ENCODE peak calls at places on chromosomes 12 and 14, in five cellular contexts. J is lower lobe of right lung, G is IMR-90, D is hepatocyte, Y is psoas muscle. S is an unnamed sample.

GRCh38 chr12:124750787-124751471 is 112.7 kb downstream of the SCARB1 start:
- DNase-seq in J (no peak), G (no peak), D (no peak), Y (no peak), S (no peak)

GRCh38 chr12:66131067-66131688 is 628 bp upstream of the LLPH start:
- DNase-seq in J (no peak), G (no peak), D (no peak), Y (no peak), S (no peak)

GRCh38 chr14:21326972-21327371 is 47.1 kb downstream of the RPGRIP1 start:
- DNase-seq in J (no peak), G (no peak), D (no peak), Y (no peak), S (no peak)

GRCh38 chr14:58331111-58331510 is 32.8 kb downstream of the ARID4A start:
- DNase-seq in J (peak), G (peak), D (peak), Y (peak), S (peak)

GRCh38 chr14:58765843-58766242 is 128.1 kb downstream of the DACT1 start:
- DNase-seq in J (no peak), G (no peak), D (no peak), Y (no peak), S (no peak)

GRCh38 chr12:95169368-95169767 is 47.9 kb downstream of the FGD6 start:
- DNase-seq in J (no peak), G (peak), D (peak), Y (no peak), S (no peak)

GRCh38 chr12:71737204-71737603 is 17.5 kb upstream of the RAB21 start:
- DNase-seq in J (no peak), G (no peak), D (no peak), Y (no peak), S (no peak)

GRCh38 chr14:66624319-66624937 is 116.5 kb downstream of the GPHN start:
- DNase-seq in J (no peak), G (peak), D (peak), Y (peak), S (peak)

GRCh38 chr12:107875772-107876171 is 101.3 kb downstream of the ASCL4 start:
- DNase-seq in J (no peak), G (no peak), D (no peak), Y (no peak), S (no peak)

GRCh38 chr12:857611-858010 is 91.9 kb downstream of the RAD52 start:
- DNase-seq in J (no peak), G (peak), D (no peak), Y (peak), S (no peak)

GRCh38 chr12:94792690-94793089 is 142.3 kb upstream of the TMCC3 start:
- DNase-seq in J (no peak), G (peak), D (peak), Y (peak), S (no peak)

GRCh38 chr12:51675062-51675803 is 84.2 kb downstream of the SCN8A start:
- DNase-seq in J (no peak), G (no peak), D (no peak), Y (no peak), S (peak)

GRCh38 chr12:82359115-82359478 is 768 bp downstream of the METTL25 start:
- DNase-seq in J (no peak), G (no peak), D (peak), Y (peak), S (peak)

GRCh38 chr12:108612788-108613282 is 15.0 kb upstream of the TMEM119 start:
- DNase-seq in J (no peak), G (no peak), D (no peak), Y (no peak), S (no peak)

GRCh38 chr14:38735006-38735405 is 368.0 kb downstream of the SEC23A start:
- DNase-seq in J (no peak), G (no peak), D (no peak), Y (no peak), S (no peak)

GRCh38 chr14:33938131-33938949 is 12.5 kb downstream of the EGLN3 start:
- DNase-seq in J (no peak), G (no peak), D (peak), Y (peak), S (peak)

GRCh38 chr12:126719886-126720666 is 1546.9 kb upstream of the TMEM132C start:
- DNase-seq in J (no peak), G (no peak), D (peak), Y (no peak), S (no peak)

GRCh38 chr12:105935106-105935505 is 203.6 kb downstream of the NUAK1 start:
- DNase-seq in J (no peak), G (peak), D (no peak), Y (no peak), S (no peak)

GRCh38 chr12:21538259-21538658 is 12.2 kb downstream of the SPX start:
- DNase-seq in J (no peak), G (no peak), D (no peak), Y (no peak), S (no peak)

GRCh38 chr12:43964966-43965365 is 129.1 kb downstream of the TMEM117 start:
- DNase-seq in J (no peak), G (peak), D (no peak), Y (no peak), S (no peak)

GRCh38 chr12:130761537-130762318 is 45.6 kb upstream of the RIMBP2 start:
- DNase-seq in J (no peak), G (peak), D (peak), Y (no peak), S (peak)

GRCh38 chr12:26606911-26607310 is 226.1 kb downstream of the ITPR2 start:
- DNase-seq in J (no peak), G (no peak), D (no peak), Y (no peak), S (no peak)

GRCh38 chr12:130013771-130014484 is 110.1 kb upstream of the TMEM132D start:
- DNase-seq in J (no peak), G (no peak), D (peak), Y (no peak), S (peak)

GRCh38 chr12:120100630-120101029 is 15.9 kb downstream of the RAB35 start:
- DNase-seq in J (no peak), G (peak), D (no peak), Y (peak), S (no peak)

GRCh38 chr12:85350356-85350755 is 70.3 kb downstream of the ALX1 start:
- DNase-seq in J (no peak), G (no peak), D (no peak), Y (no peak), S (no peak)

GRCh38 chr14:95274283-95274682 is 45.4 kb downstream of the CLMN start:
- DNase-seq in J (no peak), G (no peak), D (no peak), Y (no peak), S (no peak)

GRCh38 chr14:95482967-95483842 is 33.2 kb downstream of the SYNE3 start:
- DNase-seq in J (peak), G (peak), D (peak), Y (peak), S (no peak)

GRCh38 chr12:92156139-92156538 is 10.5 kb upstream of the BTG1 start:
- DNase-seq in J (no peak), G (no peak), D (no peak), Y (no peak), S (no peak)

GRCh38 chr12:56224954-56225353 is 812 bp downstream of the NABP2 start:
- DNase-seq in J (no peak), G (no peak), D (no peak), Y (no peak), S (no peak)

GRCh38 chr14:103091883-103092222 is 2.7 kb upstream of the EXOC3L4 start:
- DNase-seq in J (no peak), G (no peak), D (no peak), Y (no peak), S (no peak)

GRCh38 chr14:103090481-103091020 is 4.0 kb upstream of the EXOC3L4 start:
- DNase-seq in J (no peak), G (no peak), D (no peak), Y (no peak), S (peak)

GRCh38 chr14:103088921-103089320 is 4.9 kb downstream of the LBHD2 start:
- DNase-seq in J (no peak), G (no peak), D (no peak), Y (peak), S (peak)

GRCh38 chr14:103089386-103090335 is 4.9 kb upstream of the EXOC3L4 start:
- DNase-seq in J (no peak), G (no peak), D (no peak), Y (no peak), S (peak)

DNA sequence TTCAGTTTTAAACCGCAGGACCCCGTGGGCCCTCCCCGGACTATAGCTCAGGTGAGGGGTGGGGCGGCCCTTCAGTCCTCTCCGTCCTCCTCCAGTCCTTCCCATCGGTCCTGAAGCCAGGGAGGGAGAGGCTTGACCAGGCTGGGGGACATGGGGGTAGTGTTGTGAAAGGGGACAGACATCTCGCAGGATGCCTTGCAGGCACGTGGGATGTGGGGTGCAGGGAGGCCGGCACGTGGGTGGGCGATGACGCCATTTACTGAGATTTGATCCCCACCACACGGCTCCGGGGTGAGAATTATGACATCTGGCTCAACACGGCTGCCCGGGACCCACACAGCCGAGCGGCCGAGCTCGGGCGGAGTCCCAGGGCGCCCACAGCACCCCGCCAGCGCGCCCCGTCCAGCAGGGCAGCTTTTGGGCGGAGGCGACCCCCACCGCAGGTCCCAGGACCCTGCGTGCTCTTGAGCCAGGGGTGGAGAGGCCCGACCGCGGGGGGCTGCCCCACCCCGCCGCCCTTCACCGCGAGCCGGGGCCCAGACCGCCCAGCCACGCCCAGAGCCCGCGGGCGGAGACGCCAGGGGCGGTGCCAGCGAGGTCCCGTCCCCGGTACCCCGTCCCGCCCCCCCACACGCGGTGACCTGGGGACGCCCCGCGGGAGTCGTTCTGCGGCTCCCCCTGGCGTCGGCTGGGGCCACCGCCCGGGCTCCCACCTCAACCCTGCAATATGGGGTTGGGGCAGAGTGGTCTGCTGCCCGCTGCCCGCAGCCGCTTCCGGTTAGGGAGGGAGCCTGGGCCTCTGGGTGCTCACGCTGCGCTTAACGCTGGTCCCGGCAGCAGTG is 3.3 kb upstream of the EXOC3L4 start:
- DNase-seq in J (peak), G (peak), D (peak), Y (peak), S (peak)
- H3K4me3 ChIP-seq in J (peak), G (peak), D (no peak), Y (peak), S (peak)

GRCh38 chr14:60277605-60278190 is 28.7 kb downstream of the PPM1A start:
- DNase-seq in J (no peak), G (no peak), D (no peak), Y (no peak), S (no peak)
- H3K27ac ChIP-seq in J (no peak), G (no peak), D (no peak), Y (no peak), S (no peak)

GRCh38 chr12:63915105-63915830 is 70.8 kb downstream of the SRGAP1 start:
- DNase-seq in J (no peak), G (peak), D (no peak), Y (no peak), S (no peak)
- H3K4me3 ChIP-seq in J (no peak), G (no peak), D (no peak), Y (no peak), S (no peak)

DNA sequence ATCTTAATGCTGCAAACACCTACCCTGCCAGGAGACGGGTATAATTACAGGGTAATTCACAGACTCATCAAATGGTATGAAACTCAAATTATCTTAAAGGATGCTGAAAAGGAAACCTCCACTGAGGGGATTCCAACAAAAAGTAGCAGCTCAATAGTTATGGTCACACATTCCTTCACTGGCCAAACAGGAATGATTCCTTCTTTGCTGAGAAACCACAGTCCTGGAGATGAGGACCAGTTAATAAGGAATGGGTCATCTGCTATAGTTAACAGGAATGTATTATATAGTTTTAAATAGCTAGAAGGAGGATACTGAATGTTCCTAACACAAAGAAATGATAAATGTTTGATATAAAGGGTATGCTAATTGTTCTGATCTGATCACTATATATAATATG is 136.9 kb downstream of the STXBP6 start:
- DNase-seq in J (no peak), G (no peak), D (no peak), Y (no peak), S (no peak)
- H3K27ac ChIP-seq in J (no peak), G (no peak), D (no peak), Y (no peak), S (no peak)

GRCh38 chr12:12266389-12266872 is 413 bp downstream of the LRP6 start:
- DNase-seq in J (no peak), G (no peak), D (no peak), Y (no peak), S (no peak)

GRCh38 chr12:12266873-12267634 is at the start of gene LRP6:
- DNase-seq in J (peak), G (peak), D (peak), Y (peak), S (peak)

GRCh38 chr12:12265571-12266388 is 1.1 kb downstream of the LRP6 start:
- DNase-seq in J (no peak), G (peak), D (peak), Y (no peak), S (peak)

GRCh38 chr12:12265035-12265434 is 1.8 kb downstream of the LRP6 start:
- DNase-seq in J (no peak), G (no peak), D (no peak), Y (no peak), S (no peak)

DNA sequence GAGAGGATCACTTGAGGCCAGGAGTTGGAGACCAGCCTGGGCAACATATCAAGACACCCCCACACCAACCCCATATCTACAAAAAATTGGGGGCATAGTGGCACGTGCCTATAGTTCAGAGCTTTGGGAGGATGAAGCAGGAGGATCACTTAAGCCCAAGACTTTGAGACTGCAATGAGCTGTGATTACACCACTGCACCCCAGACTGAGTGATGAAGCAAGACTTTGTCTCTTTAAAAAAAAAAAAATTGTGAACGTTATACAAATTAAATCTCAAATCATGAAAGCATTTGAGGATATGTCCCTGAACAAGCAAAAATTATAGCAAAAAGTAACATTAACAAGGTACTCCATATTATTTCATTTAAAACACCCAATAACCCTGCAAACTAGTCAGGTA is 2.9 kb downstream of the LRP6 start:
- DNase-seq in J (no peak), G (no peak), D (no peak), Y (no peak), S (no peak)
- H3K4me3 ChIP-seq in J (peak), G (no peak), D (peak), Y (no peak), S (peak)

GRCh38 chr14:99757331-99758070 is 35.7 kb upstream of the EML1 start:
- DNase-seq in J (no peak), G (peak), D (no peak), Y (no peak), S (peak)

GRCh38 chr14:99760817-99761216 is 32.4 kb upstream of the EML1 start:
- DNase-seq in J (no peak), G (no peak), D (no peak), Y (no peak), S (no peak)

GRCh38 chr14:99758121-99758871 is 34.9 kb upstream of the EML1 start:
- DNase-seq in J (no peak), G (peak), D (peak), Y (no peak), S (no peak)

GRCh38 chr14:99759546-99759925 is 33.7 kb upstream of the EML1 start:
- DNase-seq in J (peak), G (no peak), D (no peak), Y (no peak), S (peak)

DNA sequence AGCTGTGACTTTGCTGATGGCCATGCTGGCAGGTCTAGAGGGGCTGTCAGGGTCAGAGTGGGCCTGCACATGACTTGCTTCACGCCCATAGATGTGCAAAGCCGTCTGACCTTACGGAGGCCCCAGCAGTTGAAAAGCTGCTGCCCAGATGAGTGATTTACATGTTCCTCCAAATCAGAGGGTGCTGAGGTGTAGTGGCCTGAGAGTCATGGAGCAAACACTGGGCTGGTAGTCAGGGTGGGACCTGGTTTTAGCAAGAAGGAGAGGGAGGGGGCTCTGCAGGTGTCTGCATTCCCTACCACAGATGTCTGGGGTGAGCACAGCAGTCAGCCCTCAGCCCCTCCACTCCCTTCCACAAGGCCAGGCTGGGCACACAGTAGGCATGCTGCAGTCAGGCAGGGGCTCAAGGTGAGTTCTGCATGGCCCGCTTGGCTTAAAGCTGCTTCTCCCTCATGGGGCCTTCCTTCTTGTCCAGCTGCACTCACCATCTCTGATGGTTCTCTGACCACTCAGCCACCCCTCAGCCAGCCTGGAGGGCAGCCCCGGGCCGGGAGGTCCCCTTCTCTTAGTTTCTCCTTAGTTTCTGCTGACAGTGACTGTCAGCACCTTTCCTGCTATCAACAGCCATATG is 34.2 kb upstream of the EML1 start:
- DNase-seq in J (peak), G (no peak), D (no peak), Y (no peak), S (peak)
- H3K27ac ChIP-seq in J (no peak), G (peak), D (no peak), Y (no peak), S (no peak)

S was measured in right lobe of liver.